ENCODE peak calls at places on chromosomes 2 and 18, in seven cellular contexts. One of them, this sample, is unnamed.

GRCh38 chr2:65431417-65432226 is 777 bp downstream of the SPRED2 start:
- DNase-seq in BE2C: peak
- DNase-seq in glutamatergic neuron: peak
- DNase-seq in GM20000: peak
- DNase-seq in uterus: peak
- DNase-seq in pancreas: peak
- DNase-seq in activated naive CD4-positive, alpha-beta T cell: peak
- DNase-seq in this sample: peak

GRCh38 chr2:71926860-71927756 is 220.6 kb downstream of the CYP26B1 start:
- DNase-seq in BE2C: no peak
- DNase-seq in glutamatergic neuron: no peak
- DNase-seq in GM20000: no peak
- DNase-seq in uterus: no peak
- DNase-seq in pancreas: no peak
- DNase-seq in activated naive CD4-positive, alpha-beta T cell: no peak
- DNase-seq in this sample: no peak

GRCh38 chr2:88131999-88132368 is 4.1 kb upstream of the FABP1 start:
- DNase-seq in BE2C: no peak
- DNase-seq in glutamatergic neuron: no peak
- DNase-seq in GM20000: no peak
- DNase-seq in uterus: no peak
- DNase-seq in pancreas: no peak
- DNase-seq in activated naive CD4-positive, alpha-beta T cell: no peak
- DNase-seq in this sample: no peak

GRCh38 chr2:131153529-131153928 is 48.4 kb downstream of the PLEKHB2 start:
- DNase-seq in BE2C: no peak
- DNase-seq in glutamatergic neuron: no peak
- DNase-seq in GM20000: no peak
- DNase-seq in uterus: no peak
- DNase-seq in pancreas: no peak
- DNase-seq in activated naive CD4-positive, alpha-beta T cell: no peak
- DNase-seq in this sample: no peak

GRCh38 chr2:84878896-84879594 is 1.8 kb downstream of the TRABD2A start:
- DNase-seq in BE2C: no peak
- DNase-seq in glutamatergic neuron: no peak
- DNase-seq in GM20000: no peak
- DNase-seq in uterus: no peak
- DNase-seq in pancreas: no peak
- DNase-seq in activated naive CD4-positive, alpha-beta T cell: no peak
- DNase-seq in this sample: no peak

GRCh38 chr2:146295080-146295670 is 1549.7 kb upstream of the ACVR2A start:
- DNase-seq in BE2C: no peak
- DNase-seq in glutamatergic neuron: no peak
- DNase-seq in GM20000: no peak
- DNase-seq in uterus: no peak
- DNase-seq in pancreas: no peak
- DNase-seq in activated naive CD4-positive, alpha-beta T cell: no peak
- DNase-seq in this sample: no peak

GRCh38 chr2:85933753-85934594 is 45.2 kb upstream of the ST3GAL5 start:
- DNase-seq in BE2C: no peak
- DNase-seq in glutamatergic neuron: no peak
- DNase-seq in GM20000: no peak
- DNase-seq in uterus: no peak
- DNase-seq in pancreas: no peak
- DNase-seq in activated naive CD4-positive, alpha-beta T cell: no peak
- DNase-seq in this sample: no peak

GRCh38 chr2:176120369-176121307 is 1.9 kb upstream of the HOXD9 start:
- DNase-seq in BE2C: no peak
- DNase-seq in glutamatergic neuron: no peak
- DNase-seq in GM20000: no peak
- DNase-seq in uterus: peak
- DNase-seq in pancreas: no peak
- DNase-seq in activated naive CD4-positive, alpha-beta T cell: no peak
- DNase-seq in this sample: peak

GRCh38 chr2:118254117-118254516 is 165.8 kb downstream of the INSIG2 start:
- DNase-seq in BE2C: no peak
- DNase-seq in glutamatergic neuron: no peak
- DNase-seq in GM20000: no peak
- DNase-seq in uterus: no peak
- DNase-seq in pancreas: no peak
- DNase-seq in activated naive CD4-positive, alpha-beta T cell: no peak
- DNase-seq in this sample: no peak

GRCh38 chr2:200810252-200810650 is 1.5 kb upstream of the BZW1 start:
- DNase-seq in BE2C: no peak
- DNase-seq in glutamatergic neuron: no peak
- DNase-seq in GM20000: no peak
- DNase-seq in uterus: no peak
- DNase-seq in pancreas: peak
- DNase-seq in activated naive CD4-positive, alpha-beta T cell: no peak
- DNase-seq in this sample: peak

GRCh38 chr18:50970006-50970405 is 2.2 kb downstream of the ELAC1 start:
- DNase-seq in BE2C: no peak
- DNase-seq in glutamatergic neuron: no peak
- DNase-seq in GM20000: no peak
- DNase-seq in uterus: no peak
- DNase-seq in pancreas: peak
- DNase-seq in activated naive CD4-positive, alpha-beta T cell: no peak
- DNase-seq in this sample: no peak

GRCh38 chr18:66795011-66795410 is 191.1 kb upstream of the CDH19 start:
- DNase-seq in BE2C: no peak
- DNase-seq in glutamatergic neuron: no peak
- DNase-seq in GM20000: no peak
- DNase-seq in uterus: no peak
- DNase-seq in pancreas: no peak
- DNase-seq in activated naive CD4-positive, alpha-beta T cell: no peak
- DNase-seq in this sample: no peak

GRCh38 chr2:142858991-142859390 is 18.5 kb upstream of the KYNU start:
- DNase-seq in BE2C: no peak
- DNase-seq in glutamatergic neuron: no peak
- DNase-seq in GM20000: no peak
- DNase-seq in uterus: no peak
- DNase-seq in pancreas: no peak
- DNase-seq in activated naive CD4-positive, alpha-beta T cell: no peak
- DNase-seq in this sample: no peak

GRCh38 chr18:45847119-45847518 is 21.6 kb downstream of the SIGLEC15 start:
- DNase-seq in BE2C: no peak
- DNase-seq in glutamatergic neuron: no peak
- DNase-seq in GM20000: no peak
- DNase-seq in uterus: no peak
- DNase-seq in pancreas: no peak
- DNase-seq in activated naive CD4-positive, alpha-beta T cell: no peak
- DNase-seq in this sample: no peak

GRCh38 chr2:15667579-15668556 is 76.2 kb downstream of the DDX1 start:
- DNase-seq in BE2C: no peak
- DNase-seq in glutamatergic neuron: no peak
- DNase-seq in GM20000: no peak
- DNase-seq in uterus: no peak
- DNase-seq in pancreas: no peak
- DNase-seq in activated naive CD4-positive, alpha-beta T cell: no peak
- DNase-seq in this sample: no peak

GRCh38 chr2:190162851-190163250 is 100.3 kb upstream of the MSTN start:
- DNase-seq in BE2C: no peak
- DNase-seq in glutamatergic neuron: no peak
- DNase-seq in GM20000: no peak
- DNase-seq in uterus: no peak
- DNase-seq in pancreas: no peak
- DNase-seq in activated naive CD4-positive, alpha-beta T cell: no peak
- DNase-seq in this sample: no peak

GRCh38 chr2:106165064-106165463 is 29.0 kb downstream of the UXS1 start:
- DNase-seq in BE2C: no peak
- DNase-seq in glutamatergic neuron: no peak
- DNase-seq in GM20000: no peak
- DNase-seq in uterus: no peak
- DNase-seq in pancreas: no peak
- DNase-seq in activated naive CD4-positive, alpha-beta T cell: no peak
- DNase-seq in this sample: no peak

GRCh38 chr2:35651688-35652323 is 703.8 kb upstream of the CRIM1 start:
- DNase-seq in BE2C: no peak
- DNase-seq in glutamatergic neuron: no peak
- DNase-seq in GM20000: no peak
- DNase-seq in uterus: no peak
- DNase-seq in pancreas: no peak
- DNase-seq in activated naive CD4-positive, alpha-beta T cell: no peak
- DNase-seq in this sample: peak

GRCh38 chr18:59822612-59823275 is 77.1 kb upstream of the PMAIP1 start:
- DNase-seq in BE2C: no peak
- DNase-seq in glutamatergic neuron: no peak
- DNase-seq in GM20000: no peak
- DNase-seq in uterus: no peak
- DNase-seq in pancreas: no peak
- DNase-seq in activated naive CD4-positive, alpha-beta T cell: no peak
- DNase-seq in this sample: no peak

GRCh38 chr18:35252466-35252865 is 11.6 kb downstream of the ZNF397 start:
- DNase-seq in BE2C: no peak
- DNase-seq in glutamatergic neuron: no peak
- DNase-seq in GM20000: no peak
- DNase-seq in uterus: no peak
- DNase-seq in pancreas: no peak
- DNase-seq in activated naive CD4-positive, alpha-beta T cell: no peak
- DNase-seq in this sample: no peak

GRCh38 chr2:102065675-102066252 is 74.0 kb downstream of the IL1R2 start:
- DNase-seq in BE2C: no peak
- DNase-seq in glutamatergic neuron: no peak
- DNase-seq in GM20000: no peak
- DNase-seq in uterus: peak
- DNase-seq in pancreas: no peak
- DNase-seq in activated naive CD4-positive, alpha-beta T cell: no peak
- DNase-seq in this sample: no peak

GRCh38 chr2:104856086-104856972 is 2.4 kb downstream of the POU3F3 start:
- DNase-seq in BE2C: no peak
- DNase-seq in glutamatergic neuron: peak
- DNase-seq in GM20000: no peak
- DNase-seq in uterus: no peak
- DNase-seq in pancreas: no peak
- DNase-seq in activated naive CD4-positive, alpha-beta T cell: no peak
- DNase-seq in this sample: peak

GRCh38 chr18:6747646-6748045 is 18.1 kb downstream of the ARHGAP28 start:
- DNase-seq in BE2C: no peak
- DNase-seq in glutamatergic neuron: no peak
- DNase-seq in GM20000: no peak
- DNase-seq in uterus: no peak
- DNase-seq in pancreas: peak
- DNase-seq in activated naive CD4-positive, alpha-beta T cell: no peak
- DNase-seq in this sample: no peak

GRCh38 chr2:56654936-56655335 is 471.1 kb downstream of the CCDC85A start:
- DNase-seq in BE2C: no peak
- DNase-seq in glutamatergic neuron: no peak
- DNase-seq in GM20000: no peak
- DNase-seq in uterus: no peak
- DNase-seq in pancreas: no peak
- DNase-seq in activated naive CD4-positive, alpha-beta T cell: no peak
- DNase-seq in this sample: no peak

GRCh38 chr2:239321596-239322413 is 79.0 kb downstream of the HDAC4 start:
- DNase-seq in BE2C: peak
- DNase-seq in glutamatergic neuron: no peak
- DNase-seq in GM20000: no peak
- DNase-seq in uterus: peak
- DNase-seq in pancreas: peak
- DNase-seq in activated naive CD4-positive, alpha-beta T cell: no peak
- DNase-seq in this sample: no peak

GRCh38 chr2:240384711-240385450 is 50.6 kb upstream of the GPC1 start:
- DNase-seq in BE2C: peak
- DNase-seq in glutamatergic neuron: peak
- DNase-seq in GM20000: no peak
- DNase-seq in uterus: no peak
- DNase-seq in pancreas: no peak
- DNase-seq in activated naive CD4-positive, alpha-beta T cell: no peak
- DNase-seq in this sample: no peak

GRCh38 chr2:189982777-189983394 is 79.6 kb downstream of the MSTN start:
- DNase-seq in BE2C: peak
- DNase-seq in glutamatergic neuron: no peak
- DNase-seq in GM20000: no peak
- DNase-seq in uterus: no peak
- DNase-seq in pancreas: no peak
- DNase-seq in activated naive CD4-positive, alpha-beta T cell: no peak
- DNase-seq in this sample: no peak

GRCh38 chr18:48663096-48663930 is 124.5 kb downstream of the CTIF start:
- DNase-seq in BE2C: no peak
- DNase-seq in glutamatergic neuron: no peak
- DNase-seq in GM20000: no peak
- DNase-seq in uterus: peak
- DNase-seq in pancreas: no peak
- DNase-seq in activated naive CD4-positive, alpha-beta T cell: no peak
- DNase-seq in this sample: no peak

GRCh38 chr18:76923485-76924085 is 101.2 kb downstream of the ZNF236 start:
- DNase-seq in BE2C: peak
- DNase-seq in glutamatergic neuron: peak
- DNase-seq in GM20000: no peak
- DNase-seq in uterus: no peak
- DNase-seq in pancreas: no peak
- DNase-seq in activated naive CD4-positive, alpha-beta T cell: no peak
- DNase-seq in this sample: peak

GRCh38 chr2:66571873-66572272 is 136.9 kb downstream of the MEIS1 start:
- DNase-seq in BE2C: no peak
- DNase-seq in glutamatergic neuron: no peak
- DNase-seq in GM20000: no peak
- DNase-seq in uterus: no peak
- DNase-seq in pancreas: no peak
- DNase-seq in activated naive CD4-positive, alpha-beta T cell: no peak
- DNase-seq in this sample: peak

GRCh38 chr18:62637807-62638687 is 77.3 kb upstream of the PHLPP1 start:
- DNase-seq in BE2C: peak
- DNase-seq in glutamatergic neuron: peak
- DNase-seq in GM20000: peak
- DNase-seq in uterus: no peak
- DNase-seq in pancreas: no peak
- DNase-seq in activated naive CD4-positive, alpha-beta T cell: peak
- DNase-seq in this sample: no peak

This sample was measured in left kidney.